ENCODE peak calls at places on chromosomes 1 and 21, in seven cellular contexts. One of them, this sample, is unnamed.

GRCh38 chr1:116433283-116434257 is 60.5 kb downstream of the ATP1A1 start:
- DNase-seq in H7: no peak
- DNase-seq in heart left ventricle: peak; percentile 67
- DNase-seq in stomach: peak; percentile 69
- DNase-seq in tibial nerve: no peak
- DNase-seq in heart right ventricle: peak; percentile 66
- DNase-seq in body of pancreas: peak; percentile 74
- DNase-seq in this sample: peak; percentile 67

GRCh38 chr21:31117046-31117916 is 79.0 kb upstream of the KRTAP19-8 start:
- DNase-seq in H7: no peak
- DNase-seq in heart left ventricle: no peak
- DNase-seq in stomach: no peak
- DNase-seq in tibial nerve: no peak
- DNase-seq in heart right ventricle: no peak
- DNase-seq in body of pancreas: no peak
- DNase-seq in this sample: peak; percentile 61

GRCh38 chr1:46205794-46206193 is 2.7 kb downstream of the LURAP1 start:
- DNase-seq in H7: peak; percentile 26
- DNase-seq in heart left ventricle: no peak
- DNase-seq in stomach: no peak
- DNase-seq in tibial nerve: no peak
- DNase-seq in heart right ventricle: no peak
- DNase-seq in body of pancreas: no peak
- DNase-seq in this sample: no peak

GRCh38 chr1:3012511-3013291 is 8.6 kb upstream of the ACTRT2 start:
- DNase-seq in H7: peak; percentile 92
- DNase-seq in heart left ventricle: peak; percentile 35
- DNase-seq in stomach: peak; percentile 77
- DNase-seq in tibial nerve: peak; percentile 53
- DNase-seq in heart right ventricle: peak; percentile 73
- DNase-seq in body of pancreas: peak; percentile 82
- DNase-seq in this sample: no peak

GRCh38 chr1:24142546-24143431 is at the start of gene IL22RA1:
- DNase-seq in H7: no peak
- DNase-seq in heart left ventricle: no peak
- DNase-seq in stomach: peak; percentile 62
- DNase-seq in tibial nerve: no peak
- DNase-seq in heart right ventricle: peak; percentile 45
- DNase-seq in body of pancreas: peak; percentile 94
- DNase-seq in this sample: no peak

GRCh38 chr1:78155121-78155520 is 109.4 kb downstream of the GIPC2 start:
- DNase-seq in H7: peak; percentile 36
- DNase-seq in heart left ventricle: no peak
- DNase-seq in stomach: no peak
- DNase-seq in tibial nerve: no peak
- DNase-seq in heart right ventricle: no peak
- DNase-seq in body of pancreas: no peak
- DNase-seq in this sample: no peak

GRCh38 chr1:236168716-236169429 is 26.5 kb downstream of the GPR137B start:
- DNase-seq in H7: peak; percentile 73
- DNase-seq in heart left ventricle: no peak
- DNase-seq in stomach: peak; percentile 52
- DNase-seq in tibial nerve: peak; percentile 54
- DNase-seq in heart right ventricle: peak; percentile 46
- DNase-seq in body of pancreas: no peak
- DNase-seq in this sample: peak; percentile 57

GRCh38 chr1:31476891-31477846 is 64.2 kb downstream of the SERINC2 start:
- DNase-seq in H7: no peak
- DNase-seq in heart left ventricle: no peak
- DNase-seq in stomach: no peak
- DNase-seq in tibial nerve: no peak
- DNase-seq in heart right ventricle: no peak
- DNase-seq in body of pancreas: peak; percentile 8
- DNase-seq in this sample: no peak

GRCh38 chr1:38094711-38095336 is 48.2 kb upstream of the POU3F1 start:
- DNase-seq in H7: no peak
- DNase-seq in heart left ventricle: no peak
- DNase-seq in stomach: no peak
- DNase-seq in tibial nerve: no peak
- DNase-seq in heart right ventricle: no peak
- DNase-seq in body of pancreas: no peak
- DNase-seq in this sample: no peak

GRCh38 chr21:44984792-44985440 is 45.1 kb downstream of the SLX9 start:
- DNase-seq in H7: peak; percentile 86
- DNase-seq in heart left ventricle: no peak
- DNase-seq in stomach: no peak
- DNase-seq in tibial nerve: no peak
- DNase-seq in heart right ventricle: peak; percentile 20
- DNase-seq in body of pancreas: no peak
- DNase-seq in this sample: no peak

GRCh38 chr1:244160455-244161020 is 109.5 kb downstream of the ZBTB18 start:
- DNase-seq in H7: no peak
- DNase-seq in heart left ventricle: no peak
- DNase-seq in stomach: no peak
- DNase-seq in tibial nerve: no peak
- DNase-seq in heart right ventricle: no peak
- DNase-seq in body of pancreas: no peak
- DNase-seq in this sample: no peak

GRCh38 chr1:212608956-212609700 is 567 bp downstream of the ATF3 start:
- DNase-seq in H7: peak; percentile 89
- DNase-seq in heart left ventricle: peak; percentile 66
- DNase-seq in stomach: peak; percentile 57
- DNase-seq in tibial nerve: peak; percentile 23
- DNase-seq in heart right ventricle: peak; percentile 60
- DNase-seq in body of pancreas: peak; percentile 66
- DNase-seq in this sample: no peak

GRCh38 chr1:11714831-11715574 is 20.9 kb upstream of the AGTRAP start:
- DNase-seq in H7: no peak
- DNase-seq in heart left ventricle: no peak
- DNase-seq in stomach: no peak
- DNase-seq in tibial nerve: no peak
- DNase-seq in heart right ventricle: no peak
- DNase-seq in body of pancreas: no peak
- DNase-seq in this sample: no peak

GRCh38 chr1:93083979-93084378 is 4.9 kb downstream of the MTF2 start:
- DNase-seq in H7: no peak
- DNase-seq in heart left ventricle: no peak
- DNase-seq in stomach: no peak
- DNase-seq in tibial nerve: no peak
- DNase-seq in heart right ventricle: no peak
- DNase-seq in body of pancreas: no peak
- DNase-seq in this sample: no peak

GRCh38 chr1:81327743-81328142 is 473.0 kb upstream of the ADGRL2 start:
- DNase-seq in H7: no peak
- DNase-seq in heart left ventricle: no peak
- DNase-seq in stomach: no peak
- DNase-seq in tibial nerve: no peak
- DNase-seq in heart right ventricle: no peak
- DNase-seq in body of pancreas: no peak
- DNase-seq in this sample: no peak

GRCh38 chr1:21655748-21656147 is 13.4 kb downstream of the RAP1GAP start:
- DNase-seq in H7: peak; percentile 93
- DNase-seq in heart left ventricle: no peak
- DNase-seq in stomach: no peak
- DNase-seq in tibial nerve: no peak
- DNase-seq in heart right ventricle: no peak
- DNase-seq in body of pancreas: peak; percentile 45
- DNase-seq in this sample: no peak

GRCh38 chr1:55195523-55196233 is 19.5 kb downstream of the USP24 start:
- DNase-seq in H7: no peak
- DNase-seq in heart left ventricle: no peak
- DNase-seq in stomach: no peak
- DNase-seq in tibial nerve: no peak
- DNase-seq in heart right ventricle: no peak
- DNase-seq in body of pancreas: no peak
- DNase-seq in this sample: peak; percentile 73

GRCh38 chr1:218584418-218585155 is 239.5 kb downstream of the TGFB2 start:
- DNase-seq in H7: no peak
- DNase-seq in heart left ventricle: no peak
- DNase-seq in stomach: no peak
- DNase-seq in tibial nerve: no peak
- DNase-seq in heart right ventricle: no peak
- DNase-seq in body of pancreas: no peak
- DNase-seq in this sample: no peak

GRCh38 chr1:45473302-45473701 is 17.7 kb downstream of the TESK2 start:
- DNase-seq in H7: no peak
- DNase-seq in heart left ventricle: no peak
- DNase-seq in stomach: no peak
- DNase-seq in tibial nerve: no peak
- DNase-seq in heart right ventricle: no peak
- DNase-seq in body of pancreas: no peak
- DNase-seq in this sample: no peak

GRCh38 chr1:213947200-213947775 is 40.5 kb upstream of the PROX1 start:
- DNase-seq in H7: no peak
- DNase-seq in heart left ventricle: no peak
- DNase-seq in stomach: peak; percentile 45
- DNase-seq in tibial nerve: no peak
- DNase-seq in heart right ventricle: no peak
- DNase-seq in body of pancreas: peak; percentile 79
- DNase-seq in this sample: no peak

GRCh38 chr21:42988234-42988965 is 14.0 kb downstream of the PKNOX1 start:
- DNase-seq in H7: no peak
- DNase-seq in heart left ventricle: no peak
- DNase-seq in stomach: no peak
- DNase-seq in tibial nerve: no peak
- DNase-seq in heart right ventricle: no peak
- DNase-seq in body of pancreas: no peak
- DNase-seq in this sample: no peak

GRCh38 chr1:47443530-47444316 is 5.9 kb downstream of the FOXD2 start:
- DNase-seq in H7: peak; percentile 83
- DNase-seq in heart left ventricle: no peak
- DNase-seq in stomach: no peak
- DNase-seq in tibial nerve: no peak
- DNase-seq in heart right ventricle: no peak
- DNase-seq in body of pancreas: no peak
- DNase-seq in this sample: no peak

GRCh38 chr1:205934788-205935187 is 8.5 kb downstream of the SLC26A9 start:
- DNase-seq in H7: no peak
- DNase-seq in heart left ventricle: no peak
- DNase-seq in stomach: peak; percentile 38
- DNase-seq in tibial nerve: no peak
- DNase-seq in heart right ventricle: no peak
- DNase-seq in body of pancreas: no peak
- DNase-seq in this sample: no peak

GRCh38 chr1:55257958-55258357 is 42.8 kb upstream of the USP24 start:
- DNase-seq in H7: no peak
- DNase-seq in heart left ventricle: no peak
- DNase-seq in stomach: no peak
- DNase-seq in tibial nerve: no peak
- DNase-seq in heart right ventricle: no peak
- DNase-seq in body of pancreas: no peak
- DNase-seq in this sample: no peak

GRCh38 chr1:209837671-209838070 is 9.9 kb downstream of the UTP25 start:
- DNase-seq in H7: no peak
- DNase-seq in heart left ventricle: no peak
- DNase-seq in stomach: no peak
- DNase-seq in tibial nerve: no peak
- DNase-seq in heart right ventricle: no peak
- DNase-seq in body of pancreas: no peak
- DNase-seq in this sample: no peak

GRCh38 chr1:40873863-40874472 is 11.8 kb upstream of the CITED4 start:
- DNase-seq in H7: no peak
- DNase-seq in heart left ventricle: no peak
- DNase-seq in stomach: no peak
- DNase-seq in tibial nerve: no peak
- DNase-seq in heart right ventricle: no peak
- DNase-seq in body of pancreas: no peak
- DNase-seq in this sample: no peak
- H3K4me3 ChIP-seq in H7: no peak overlapping the region
- H3K4me3 ChIP-seq in heart left ventricle: no peak overlapping the region
- H3K4me3 ChIP-seq in stomach: no peak overlapping the region
- H3K4me3 ChIP-seq in tibial nerve: no peak overlapping the region
- H3K4me3 ChIP-seq in heart right ventricle: no peak overlapping the region
- H3K4me3 ChIP-seq in body of pancreas: no peak overlapping the region
- H3K4me3 ChIP-seq in this sample: no peak overlapping the region

DNA sequence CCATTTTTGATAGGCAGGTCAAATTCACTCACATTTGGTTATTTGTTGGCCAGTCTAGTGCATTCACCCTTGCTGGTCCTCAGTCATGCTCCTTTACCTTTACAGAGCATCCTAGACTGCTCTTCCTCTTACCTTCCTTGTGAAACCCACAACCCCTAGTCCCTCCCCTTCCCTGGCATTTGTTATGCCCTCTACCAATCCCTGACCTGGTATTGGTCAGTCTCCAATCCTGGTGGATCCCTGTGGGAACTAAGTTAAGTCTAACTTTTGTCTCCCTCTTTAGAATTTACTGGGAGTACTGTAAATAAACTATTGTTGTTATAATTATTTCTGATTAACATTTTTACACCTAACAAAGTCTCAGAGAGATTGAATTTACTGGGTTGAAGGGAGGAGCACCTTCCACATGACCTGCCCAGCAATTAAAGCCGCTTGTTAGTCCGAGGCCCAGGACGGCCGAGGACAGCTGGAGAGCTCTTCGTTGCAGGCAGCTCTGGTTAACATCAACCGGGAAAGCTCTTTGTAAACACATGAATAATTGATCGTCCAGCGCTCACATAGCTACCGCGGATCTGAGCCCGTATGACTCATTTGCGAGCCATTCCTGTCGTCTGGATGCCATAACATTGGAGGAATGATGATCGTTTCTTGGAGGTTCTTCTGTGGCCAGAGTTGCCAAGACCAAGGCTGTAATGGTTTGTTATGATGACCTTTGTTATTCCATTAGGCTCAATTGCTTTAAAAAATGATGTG is 31.9 kb downstream of the MTARC1 start:
- DNase-seq in H7: peak; percentile 67
- DNase-seq in heart left ventricle: no peak
- DNase-seq in stomach: no peak
- DNase-seq in tibial nerve: no peak
- DNase-seq in heart right ventricle: no peak
- DNase-seq in body of pancreas: peak; percentile 16
- DNase-seq in this sample: peak; percentile 80
- H3K4me3 ChIP-seq in H7: no peak overlapping the region
- H3K4me3 ChIP-seq in heart left ventricle: no peak overlapping the region
- H3K4me3 ChIP-seq in stomach: no peak overlapping the region
- H3K4me3 ChIP-seq in tibial nerve: no peak overlapping the region
- H3K4me3 ChIP-seq in heart right ventricle: no peak overlapping the region
- H3K4me3 ChIP-seq in body of pancreas: no peak overlapping the region
- H3K4me3 ChIP-seq in this sample: no peak overlapping the region

GRCh38 chr1:183025782-183026774 is 2.9 kb downstream of the LAMC1 start:
- DNase-seq in H7: no peak
- DNase-seq in heart left ventricle: no peak
- DNase-seq in stomach: no peak
- DNase-seq in tibial nerve: no peak
- DNase-seq in heart right ventricle: no peak
- DNase-seq in body of pancreas: no peak
- DNase-seq in this sample: no peak
- H3K4me3 ChIP-seq in H7: no peak overlapping the region
- H3K4me3 ChIP-seq in heart left ventricle: peak overlapping the region; percentile 91
- H3K4me3 ChIP-seq in stomach: peak overlapping the region; percentile 69
- H3K4me3 ChIP-seq in tibial nerve: peak overlapping the region; percentile 81
- H3K4me3 ChIP-seq in heart right ventricle: peak overlapping the region; percentile 88
- H3K4me3 ChIP-seq in body of pancreas: no peak overlapping the region
- H3K4me3 ChIP-seq in this sample: peak overlapping the region; percentile 77

DNA sequence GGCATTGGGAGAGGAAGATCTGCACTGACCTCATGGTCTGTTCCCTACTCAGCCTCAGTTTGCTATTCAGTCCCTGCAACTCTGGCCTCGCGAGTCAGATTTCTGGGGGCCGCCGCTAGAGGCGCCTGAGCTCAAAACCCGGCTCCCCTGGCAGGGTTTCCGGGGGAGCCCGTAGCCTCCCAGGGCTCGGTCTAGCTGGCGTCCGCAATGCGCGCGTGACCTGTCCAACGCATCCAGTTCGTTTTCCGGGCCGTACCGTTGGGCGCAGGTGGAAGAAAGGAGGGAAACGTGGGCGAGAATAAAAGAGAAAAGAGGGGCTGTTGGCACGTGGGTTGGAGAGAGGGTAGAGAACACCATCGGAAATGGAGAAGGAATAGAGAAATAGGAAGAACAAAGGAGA is at the start of gene ADAM30:
- DNase-seq in H7: peak; percentile 81
- DNase-seq in heart left ventricle: no peak
- DNase-seq in stomach: no peak
- DNase-seq in tibial nerve: no peak
- DNase-seq in heart right ventricle: no peak
- DNase-seq in body of pancreas: no peak
- DNase-seq in this sample: no peak
- H3K4me3 ChIP-seq in H7: no peak within 1 kb of the TSS
- H3K4me3 ChIP-seq in heart left ventricle: no peak within 1 kb of the TSS
- H3K4me3 ChIP-seq in stomach: no peak within 1 kb of the TSS
- H3K4me3 ChIP-seq in tibial nerve: no peak within 1 kb of the TSS
- H3K4me3 ChIP-seq in heart right ventricle: no peak within 1 kb of the TSS
- H3K4me3 ChIP-seq in body of pancreas: no peak within 1 kb of the TSS
- H3K4me3 ChIP-seq in this sample: no peak within 1 kb of the TSS